ENCODE peak calls at places on chromosomes 12 and 14, in five cellular contexts. One of them, this sample, is unnamed.

GRCh38 chr12:53805801-53806200 is 54.0 kb upstream of the CISTR start:
- DNase-seq in smooth muscle cell of the brain vasculature: no peak
- DNase-seq in NCI-H1694 treated with DMSO at 0.1 percent for 48 hours: no peak
- DNase-seq in stimulated activated CD4-positive, alpha-beta T cell treated with anti-CD3 and anti-CD28 coated beads, Interleukin-4, amount 100 ng/mL, for 48 hours: no peak
- DNase-seq in mucosa of gallbladder: no peak
- DNase-seq in this sample: no peak

GRCh38 chr14:70563869-70564268 is 29.1 kb upstream of the ADAM20 start:
- DNase-seq in smooth muscle cell of the brain vasculature: no peak
- DNase-seq in mucosa of gallbladder: no peak
- DNase-seq in stimulated activated CD4-positive, alpha-beta T cell treated with anti-CD3 and anti-CD28 coated beads, Interleukin-4, amount 100 ng/mL, for 48 hours: no peak
- DNase-seq in NCI-H1694 treated with DMSO at 0.1 percent for 48 hours: no peak
- DNase-seq in this sample: no peak

GRCh38 chr14:91149462-91149861 is 35.6 kb downstream of the DGLUCY start:
- DNase-seq in stimulated activated CD4-positive, alpha-beta T cell treated with anti-CD3 and anti-CD28 coated beads, Interleukin-4, amount 100 ng/mL, for 48 hours: no peak
- DNase-seq in mucosa of gallbladder: peak; percentile 71
- DNase-seq in NCI-H1694 treated with DMSO at 0.1 percent for 48 hours: no peak
- DNase-seq in smooth muscle cell of the brain vasculature: peak; percentile 88
- DNase-seq in this sample: peak; percentile 78

GRCh38 chr12:46388427-46388992 is 15.9 kb upstream of the SLC38A2 start:
- DNase-seq in stimulated activated CD4-positive, alpha-beta T cell treated with anti-CD3 and anti-CD28 coated beads, Interleukin-4, amount 100 ng/mL, for 48 hours: no peak
- DNase-seq in mucosa of gallbladder: no peak
- DNase-seq in smooth muscle cell of the brain vasculature: no peak
- DNase-seq in NCI-H1694 treated with DMSO at 0.1 percent for 48 hours: no peak
- DNase-seq in this sample: no peak

GRCh38 chr12:131222271-131223139 is 268.8 kb downstream of the ADGRD1 start:
- DNase-seq in mucosa of gallbladder: no peak
- DNase-seq in NCI-H1694 treated with DMSO at 0.1 percent for 48 hours: no peak
- DNase-seq in stimulated activated CD4-positive, alpha-beta T cell treated with anti-CD3 and anti-CD28 coated beads, Interleukin-4, amount 100 ng/mL, for 48 hours: no peak
- DNase-seq in smooth muscle cell of the brain vasculature: no peak
- DNase-seq in this sample: no peak

GRCh38 chr12:90978117-90978770 is 23.3 kb upstream of the CCER1 start:
- DNase-seq in mucosa of gallbladder: no peak
- DNase-seq in stimulated activated CD4-positive, alpha-beta T cell treated with anti-CD3 and anti-CD28 coated beads, Interleukin-4, amount 100 ng/mL, for 48 hours: no peak
- DNase-seq in smooth muscle cell of the brain vasculature: peak; percentile 40
- DNase-seq in NCI-H1694 treated with DMSO at 0.1 percent for 48 hours: peak; percentile 16
- DNase-seq in this sample: no peak

GRCh38 chr12:123126294-123127144 is 24.4 kb downstream of the PITPNM2 start:
- DNase-seq in smooth muscle cell of the brain vasculature: peak; percentile 85
- DNase-seq in stimulated activated CD4-positive, alpha-beta T cell treated with anti-CD3 and anti-CD28 coated beads, Interleukin-4, amount 100 ng/mL, for 48 hours: no peak
- DNase-seq in NCI-H1694 treated with DMSO at 0.1 percent for 48 hours: no peak
- DNase-seq in mucosa of gallbladder: no peak
- DNase-seq in this sample: peak; percentile 56

GRCh38 chr14:54857830-54858269 is 44.8 kb downstream of the GCH1 start:
- DNase-seq in stimulated activated CD4-positive, alpha-beta T cell treated with anti-CD3 and anti-CD28 coated beads, Interleukin-4, amount 100 ng/mL, for 48 hours: no peak
- DNase-seq in NCI-H1694 treated with DMSO at 0.1 percent for 48 hours: no peak
- DNase-seq in smooth muscle cell of the brain vasculature: no peak
- DNase-seq in mucosa of gallbladder: no peak
- DNase-seq in this sample: no peak

GRCh38 chr12:89706551-89707348 is 1.9 kb downstream of the ATP2B1 start:
- DNase-seq in smooth muscle cell of the brain vasculature: no peak
- DNase-seq in NCI-H1694 treated with DMSO at 0.1 percent for 48 hours: no peak
- DNase-seq in mucosa of gallbladder: no peak
- DNase-seq in stimulated activated CD4-positive, alpha-beta T cell treated with anti-CD3 and anti-CD28 coated beads, Interleukin-4, amount 100 ng/mL, for 48 hours: no peak
- DNase-seq in this sample: no peak

GRCh38 chr12:131137836-131138637 is 184.3 kb downstream of the ADGRD1 start:
- DNase-seq in NCI-H1694 treated with DMSO at 0.1 percent for 48 hours: no peak
- DNase-seq in mucosa of gallbladder: no peak
- DNase-seq in stimulated activated CD4-positive, alpha-beta T cell treated with anti-CD3 and anti-CD28 coated beads, Interleukin-4, amount 100 ng/mL, for 48 hours: no peak
- DNase-seq in smooth muscle cell of the brain vasculature: no peak
- DNase-seq in this sample: no peak

GRCh38 chr12:122182887-122183587 is at the start of gene LRRC43:
- DNase-seq in smooth muscle cell of the brain vasculature: no peak
- DNase-seq in mucosa of gallbladder: peak; percentile 22
- DNase-seq in NCI-H1694 treated with DMSO at 0.1 percent for 48 hours: peak; percentile 14
- DNase-seq in stimulated activated CD4-positive, alpha-beta T cell treated with anti-CD3 and anti-CD28 coated beads, Interleukin-4, amount 100 ng/mL, for 48 hours: no peak
- DNase-seq in this sample: no peak

GRCh38 chr12:6425588-6426531 is 18.9 kb upstream of the CD27 start:
- DNase-seq in NCI-H1694 treated with DMSO at 0.1 percent for 48 hours: no peak
- DNase-seq in stimulated activated CD4-positive, alpha-beta T cell treated with anti-CD3 and anti-CD28 coated beads, Interleukin-4, amount 100 ng/mL, for 48 hours: no peak
- DNase-seq in smooth muscle cell of the brain vasculature: no peak
- DNase-seq in mucosa of gallbladder: no peak
- DNase-seq in this sample: no peak